ENCODE peak calls at places on chromosomes 4 and X, in five cellular contexts. G, Q, O, J and S are unnamed samples. For H3K4me1, the result is how much of the 10 kb centered on the place peaks cover.

GRCh38 chrX:134718329-134719317 is 60.4 kb upstream of the PLAC1 start:
- DNase-seq in G (no peak), Q (peak), O (peak), J (no peak), S (peak)

GRCh38 chr4:155546451-155546850 is 120.2 kb upstream of the GUCY1A1 start:
- DNase-seq in G (no peak), Q (no peak), O (no peak), J (no peak), S (no peak)

GRCh38 chr4:44817905-44818304 is 91.5 kb upstream of the GNPDA2 start:
- DNase-seq in G (no peak), Q (no peak), O (peak), J (no peak), S (no peak)

GRCh38 chrX:70134116-70134477 is 850 bp downstream of the IGBP1 start:
- DNase-seq in G (no peak), Q (no peak), O (peak), J (no peak), S (no peak)

GRCh38 chr4:1568855-1569460 is 115.2 kb downstream of the FAM53A start:
- DNase-seq in G (peak), Q (no peak), O (no peak), J (peak), S (peak)

GRCh38 chrX:53244610-53245009 is 19.6 kb upstream of the KDM5C start:
- DNase-seq in G (no peak), Q (no peak), O (no peak), J (no peak), S (no peak)

GRCh38 chrX:136725446-136726104 is 55.2 kb downstream of the ARHGEF6 start:
- DNase-seq in G (peak), Q (no peak), O (peak), J (peak), S (peak)

GRCh38 chrX:136736690-136737089 is 44.0 kb downstream of the ARHGEF6 start:
- DNase-seq in G (no peak), Q (no peak), O (no peak), J (no peak), S (no peak)

GRCh38 chr4:141480950-141481349 is 155.4 kb upstream of the IL15 start:
- DNase-seq in G (no peak), Q (no peak), O (no peak), J (no peak), S (no peak)

GRCh38 chr4:20194079-20195013 is 57.4 kb upstream of the SLIT2 start:
- DNase-seq in G (no peak), Q (no peak), O (peak), J (no peak), S (no peak)

GRCh38 chr4:150817017-150817416 is 198.1 kb downstream of the LRBA start:
- DNase-seq in G (no peak), Q (no peak), O (no peak), J (no peak), S (no peak)
- H3K4me3 ChIP-seq in G (no peak), Q (no peak), O (no peak), J (no peak), S (no peak)

DNA sequence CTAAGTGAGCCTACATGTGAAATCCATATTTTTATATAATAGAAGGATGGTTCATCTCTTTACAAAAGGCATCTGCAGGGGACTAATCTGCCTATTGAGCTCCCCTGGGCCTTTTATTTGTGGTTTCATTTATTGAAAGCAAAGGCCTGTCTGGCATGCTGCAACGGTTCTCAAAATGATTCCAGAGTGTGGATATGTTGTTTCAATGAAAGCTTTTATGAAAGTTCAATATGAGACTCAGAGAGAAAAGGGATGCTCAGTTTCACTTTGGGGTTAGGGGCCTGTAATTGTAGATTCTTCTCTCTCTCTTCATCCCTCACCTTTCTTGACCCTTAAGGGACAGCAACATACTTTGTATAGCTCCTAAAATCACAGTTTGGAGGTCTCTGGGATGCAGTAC is 204.2 kb upstream of the CASK start:
- DNase-seq in G (no peak), Q (no peak), O (no peak), J (no peak), S (no peak)
- H3K27ac ChIP-seq in G (no peak), Q (no peak), O (no peak), J (no peak), S (no peak)

GRCh38 chr4:94544811-94545210 is 93.1 kb downstream of the PDLIM5 start:
- DNase-seq in G (no peak), Q (no peak), O (no peak), J (no peak), S (no peak)

GRCh38 chr4:94550352-94550751 is 98.6 kb downstream of the PDLIM5 start:
- DNase-seq in G (no peak), Q (no peak), O (no peak), J (no peak), S (no peak)

GRCh38 chr4:94545296-94545695 is 93.6 kb downstream of the PDLIM5 start:
- DNase-seq in G (no peak), Q (no peak), O (peak), J (no peak), S (no peak)

GRCh38 chr4:94548571-94548970 is 96.8 kb downstream of the PDLIM5 start:
- DNase-seq in G (no peak), Q (no peak), O (peak), J (no peak), S (peak)

DNA sequence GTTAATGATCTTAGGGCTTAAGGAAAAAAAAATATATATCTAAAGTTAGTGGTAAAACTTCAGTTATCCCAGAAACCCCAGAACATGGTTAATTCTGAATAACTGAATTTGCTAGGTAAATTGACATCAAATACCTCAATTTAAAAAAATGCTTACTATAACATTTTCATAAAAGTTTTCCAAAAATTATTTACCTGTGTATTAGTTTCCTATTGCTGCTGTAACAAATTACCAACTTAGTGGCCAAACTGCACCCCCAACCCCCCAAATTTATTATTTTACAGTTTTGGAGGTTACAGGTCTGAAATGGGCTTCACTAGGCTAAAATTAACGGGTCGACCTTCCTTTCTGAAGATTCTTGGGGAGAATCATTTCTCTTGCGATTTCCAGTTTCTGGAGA is 95.2 kb downstream of the PDLIM5 start:
- DNase-seq in G (no peak), Q (no peak), O (no peak), J (no peak), S (no peak)
- H3K4me1 ChIP-seq in G (under half), Q (under half), O (under half), J (under half), S (under half)

DNA sequence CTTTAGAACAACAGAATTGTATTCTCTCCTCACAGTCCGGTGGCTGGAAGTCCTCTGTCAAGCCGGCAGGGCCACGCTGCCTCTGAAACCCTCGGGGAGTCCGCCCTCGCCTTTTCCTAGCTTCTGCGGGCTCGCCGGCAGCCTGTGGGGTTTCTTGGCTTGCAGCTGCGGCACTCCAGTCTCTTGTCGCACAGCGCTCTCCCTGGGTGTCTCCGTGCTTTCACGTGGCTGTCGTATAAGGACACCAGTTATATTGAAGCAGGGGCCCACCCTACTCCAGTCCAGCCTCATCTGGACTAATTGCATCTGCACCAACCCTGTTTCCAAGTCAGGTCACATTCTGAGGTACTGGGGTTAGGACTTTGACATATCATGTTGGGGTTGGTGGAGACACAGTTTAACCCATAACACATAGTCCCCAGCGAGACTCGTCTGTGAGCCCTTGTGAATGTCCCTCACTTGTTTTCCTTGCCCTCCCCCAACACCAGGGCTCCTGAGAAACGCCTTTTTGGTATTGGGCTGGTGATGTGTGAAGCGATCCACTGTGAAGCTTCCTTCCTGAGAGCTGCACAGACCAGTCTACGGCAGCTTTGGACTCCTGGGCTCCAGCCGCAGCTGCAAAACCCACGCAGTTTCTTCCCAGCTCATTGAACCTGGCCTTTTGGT is 22.7 kb downstream of the TMEM131L start:
- DNase-seq in G (peak), Q (no peak), O (peak), J (peak), S (peak)
- H3K4me3 ChIP-seq in G (no peak), Q (no peak), O (no peak), J (peak), S (no peak)